ENCODE peak calls at places on chromosomes 7 and 10, in five cellular contexts. T, W, F, H and N are unnamed samples.

GRCh38 chr7:107327986-107328569 is 141.8 kb upstream of the GPR22 start:
- DNase-seq in T (no peak), W (peak; percentile 2), F (no peak), H (no peak), N (no peak)

GRCh38 chr10:3455385-3456334 is 283.1 kb upstream of the PITRM1 start:
- DNase-seq in T (no peak), W (no peak), F (no peak), H (no peak), N (no peak)

GRCh38 chr10:46329690-46330016 is 42.9 kb downstream of the ANTXRL start:
- DNase-seq in T (no peak), W (no peak), F (no peak), H (no peak), N (no peak)

GRCh38 chr10:102629661-102630614 is 14.3 kb upstream of the TRIM8 start:
- DNase-seq in T (no peak), W (peak; percentile 52), F (no peak), H (no peak), N (no peak)

GRCh38 chr10:59271160-59271559 is 91.2 kb downstream of the FAM13C start:
- DNase-seq in T (no peak), W (no peak), F (no peak), H (no peak), N (no peak)

GRCh38 chr10:48667960-48668541 is 16.6 kb upstream of the WDFY4 start:
- DNase-seq in T (no peak), W (no peak), F (no peak), H (no peak), N (no peak)

GRCh38 chr10:84329094-84329611 is 764 bp downstream of the CCSER2 start:
- DNase-seq in T (peak; percentile 21), W (no peak), F (no peak), H (no peak), N (peak; percentile 42)

GRCh38 chr10:36802523-36803153 is 322.8 kb upstream of the ANKRD30A start:
- DNase-seq in T (no peak), W (no peak), F (peak; percentile 12), H (no peak), N (no peak)

GRCh38 chr7:12066004-12066403 is 145.1 kb upstream of the TMEM106B start:
- DNase-seq in T (no peak), W (no peak), F (no peak), H (no peak), N (no peak)

GRCh38 chr7:84251183-84251845 is 56.7 kb upstream of the SEMA3A start:
- DNase-seq in T (no peak), W (peak; percentile 60), F (no peak), H (no peak), N (peak; percentile 52)

GRCh38 chr10:78196964-78197363 is 163.3 kb downstream of the RPS24 start:
- DNase-seq in T (no peak), W (no peak), F (no peak), H (no peak), N (no peak)

GRCh38 chr10:103843854-103844567 is 11.4 kb downstream of the SH3PXD2A start:
- DNase-seq in T (no peak), W (peak; percentile 58), F (no peak), H (no peak), N (no peak)